ENCODE peak calls at places on chromosomes 16 and 17, in ten cellular contexts. S is adipocyte, G is sigmoid colon, I is SJSA1, H is thoracic aorta, A is GM23338, R is endothelial cell of umbilical vein, V is tibial nerve, B is uterus, J is SK-N-SH. Z is an unnamed sample. For H3K36me3, the result is how much of the 10 kb centered on the place peaks cover.

GRCh38 chr17:64028874-64029464 is 8.5 kb upstream of the ICAM2 start:
- DNase-seq in V (peak), A (peak), B (peak), I (peak), J (peak), H (no peak), R (peak), S (peak), G (peak), Z (peak)

GRCh38 chr16:56862776-56863175 is 2.2 kb upstream of the SLC12A3 start:
- DNase-seq in A (no peak), B (no peak), S (no peak), H (no peak), J (no peak), I (no peak), R (no peak), G (no peak), V (no peak), Z (no peak)

GRCh38 chr17:27269978-27270377 is 23.9 kb upstream of the WSB1 start:
- DNase-seq in V (no peak), R (no peak), S (no peak), G (no peak), A (no peak), J (no peak), I (no peak), H (no peak), B (no peak), Z (peak)

GRCh38 chr16:85573045-85573695 is 40.0 kb upstream of the GSE1 start:
- DNase-seq in J (no peak), G (no peak), H (no peak), R (no peak), V (no peak), A (no peak), I (no peak), B (no peak), S (no peak), Z (no peak)

GRCh38 chr17:16900288-16900882 is 71.5 kb downstream of the TNFRSF13B start:
- DNase-seq in V (no peak), B (no peak), R (no peak), A (no peak), J (no peak), G (no peak), I (no peak), H (no peak), S (no peak), Z (no peak)

GRCh38 chr17:80667462-80668277 is 123.0 kb downstream of the RPTOR start:
- DNase-seq in H (no peak), I (no peak), B (no peak), J (no peak), R (no peak), G (no peak), V (no peak), A (no peak), S (no peak), Z (no peak)

GRCh38 chr17:17303847-17304490 is 796 bp downstream of the NT5M start:
- DNase-seq in G (no peak), J (peak), R (no peak), I (no peak), V (no peak), B (no peak), S (no peak), A (no peak), H (no peak), Z (no peak)

GRCh38 chr16:49700928-49701685 is 154.8 kb downstream of the ZNF423 start:
- DNase-seq in V (no peak), J (no peak), R (no peak), G (no peak), H (no peak), B (no peak), A (peak), I (no peak), S (peak), Z (no peak)

GRCh38 chr17:68089881-68090280 is 54.3 kb downstream of the KPNA2 start:
- DNase-seq in B (no peak), G (no peak), I (peak), S (no peak), J (no peak), V (peak), R (peak), A (no peak), H (no peak), Z (peak)

GRCh38 chr16:67283039-67283825 is 3.9 kb downstream of the PLEKHG4 start:
- DNase-seq in V (no peak), A (no peak), S (no peak), H (no peak), R (no peak), G (no peak), B (no peak), J (no peak), I (no peak), Z (no peak)

GRCh38 chr17:49285716-49286115 is 55.1 kb upstream of the PHOSPHO1 start:
- DNase-seq in V (no peak), H (no peak), J (no peak), S (no peak), R (no peak), B (no peak), I (no peak), A (no peak), G (no peak), Z (no peak)

GRCh38 chr16:11359370-11359769 is 14.1 kb downstream of the RMI2 start:
- DNase-seq in R (no peak), H (no peak), S (peak), B (no peak), A (no peak), J (no peak), V (no peak), G (no peak), I (peak), Z (peak)

GRCh38 chr17:32569171-32570080 is 82.6 kb downstream of the CDK5R1 start:
- DNase-seq in A (no peak), G (no peak), I (no peak), J (no peak), B (no peak), R (peak), V (no peak), H (no peak), S (no peak), Z (no peak)

GRCh38 chr16:30972872-30973271 is 12.1 kb upstream of the HSD3B7 start:
- DNase-seq in A (peak), J (no peak), S (peak), I (no peak), V (no peak), G (no peak), R (no peak), B (no peak), H (no peak), Z (no peak)

GRCh38 chr17:50453901-50454300 is 14.8 kb downstream of the CHAD start:
- DNase-seq in S (no peak), J (no peak), B (no peak), A (no peak), G (no peak), V (no peak), R (no peak), I (no peak), H (no peak), Z (no peak)
- H3K36me3 ChIP-seq in S (half or more), J (under half), B (under half), A (under half), G (under half), V (under half), R (under half), I (under half), H (under half), Z (under half)

GRCh38 chr17:18327556-18327955 is 12.5 kb downstream of the SMCR8 start:
- DNase-seq in R (no peak), A (no peak), I (no peak), V (no peak), H (no peak), B (no peak), J (no peak), G (no peak), S (no peak), Z (no peak)

GRCh38 chr17:18326039-18326438 is 10.9 kb downstream of the SMCR8 start:
- DNase-seq in G (no peak), R (no peak), J (no peak), I (no peak), S (no peak), H (no peak), B (no peak), V (no peak), A (no peak), Z (no peak)

GRCh38 chr17:18327093-18327492 is 12.0 kb downstream of the SMCR8 start:
- DNase-seq in B (no peak), V (no peak), J (no peak), H (no peak), R (no peak), G (no peak), I (no peak), S (no peak), A (no peak), Z (no peak)

GRCh38 chr17:18326572-18326971 is 11.5 kb downstream of the SMCR8 start:
- DNase-seq in G (no peak), R (no peak), H (no peak), S (no peak), I (no peak), V (no peak), J (no peak), B (no peak), A (no peak), Z (no peak)

DNA sequence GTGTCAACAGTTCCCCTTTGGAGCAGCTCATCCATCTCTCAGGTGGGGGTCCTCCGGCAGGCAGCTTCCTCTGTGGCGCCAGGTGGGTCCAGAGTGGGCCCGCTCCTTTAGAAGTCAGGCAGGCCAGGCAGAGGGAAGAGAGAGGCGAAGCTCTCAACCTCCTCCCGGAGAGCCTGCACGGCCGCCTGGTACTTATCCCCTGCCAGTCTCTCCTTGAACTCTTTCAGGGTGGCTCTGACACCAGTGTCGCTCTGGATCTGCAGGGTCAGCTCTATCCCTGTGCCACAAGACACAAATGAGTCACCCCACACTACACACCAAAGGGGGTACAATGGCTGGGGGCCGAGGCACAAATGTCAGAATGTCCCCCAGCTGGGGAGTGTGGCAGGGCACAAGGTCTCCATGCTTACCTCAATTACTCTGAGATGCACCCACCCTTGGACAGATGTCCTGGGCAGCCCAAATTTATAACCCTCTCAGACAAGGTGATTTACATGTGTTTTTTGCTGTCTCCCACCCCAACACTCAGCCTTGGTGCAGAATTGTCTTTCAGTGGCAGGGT is 13.6 kb downstream of the SMCR8 start:
- DNase-seq in V (no peak), H (no peak), A (no peak), S (no peak), R (no peak), I (no peak), B (no peak), G (no peak), J (no peak), Z (no peak)
- H3K36me3 ChIP-seq in V (half or more), H (under half), A (under half), S (half or more), R (under half), I (half or more), B (under half), G (half or more), J (under half), Z (under half)

DNA sequence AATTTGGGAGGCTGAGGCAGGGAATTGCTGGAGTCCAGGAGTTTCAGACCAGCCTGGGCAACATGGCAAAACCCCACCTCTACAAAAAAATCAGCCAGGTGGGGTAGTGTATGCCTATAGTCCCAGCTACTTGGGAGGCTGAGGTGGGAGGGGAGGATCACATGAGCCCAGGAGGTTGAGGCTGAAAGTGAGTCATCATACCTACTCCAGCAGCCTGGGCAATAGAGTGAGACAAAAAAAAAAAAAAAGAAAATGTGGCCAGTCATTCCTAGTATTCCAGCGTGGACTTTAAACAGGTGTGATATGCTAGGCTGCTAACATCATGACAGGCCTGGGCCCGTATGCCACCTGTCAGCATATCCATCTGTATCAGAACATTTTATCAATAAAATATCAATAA is 143.3 kb downstream of the AATF start:
- DNase-seq in A (no peak), H (no peak), G (no peak), J (no peak), B (no peak), S (no peak), I (no peak), R (no peak), V (no peak), Z (no peak)
- H3K36me3 ChIP-seq in A (under half), H (under half), G (under half), J (under half), B (under half), S (half or more), I (under half), R (under half), V (half or more), Z (under half)

GRCh38 chr17:56896217-56896967 is 17.5 kb downstream of the TRIM25 start:
- DNase-seq in G (no peak), B (no peak), S (no peak), R (no peak), A (peak), I (no peak), H (no peak), V (no peak), J (no peak), Z (no peak)

GRCh38 chr17:56896968-56897359 is 16.9 kb downstream of the TRIM25 start:
- DNase-seq in R (no peak), H (no peak), G (no peak), I (no peak), S (no peak), V (no peak), J (no peak), A (no peak), B (no peak), Z (no peak)

GRCh38 chr17:56899403-56899802 is 14.4 kb downstream of the TRIM25 start:
- DNase-seq in V (no peak), R (peak), H (no peak), G (no peak), A (no peak), B (no peak), I (no peak), S (no peak), J (no peak), Z (no peak)

GRCh38 chr17:56898874-56899273 is 15.0 kb downstream of the TRIM25 start:
- DNase-seq in H (no peak), V (no peak), J (no peak), R (no peak), S (no peak), I (no peak), B (no peak), A (no peak), G (no peak), Z (no peak)

DNA sequence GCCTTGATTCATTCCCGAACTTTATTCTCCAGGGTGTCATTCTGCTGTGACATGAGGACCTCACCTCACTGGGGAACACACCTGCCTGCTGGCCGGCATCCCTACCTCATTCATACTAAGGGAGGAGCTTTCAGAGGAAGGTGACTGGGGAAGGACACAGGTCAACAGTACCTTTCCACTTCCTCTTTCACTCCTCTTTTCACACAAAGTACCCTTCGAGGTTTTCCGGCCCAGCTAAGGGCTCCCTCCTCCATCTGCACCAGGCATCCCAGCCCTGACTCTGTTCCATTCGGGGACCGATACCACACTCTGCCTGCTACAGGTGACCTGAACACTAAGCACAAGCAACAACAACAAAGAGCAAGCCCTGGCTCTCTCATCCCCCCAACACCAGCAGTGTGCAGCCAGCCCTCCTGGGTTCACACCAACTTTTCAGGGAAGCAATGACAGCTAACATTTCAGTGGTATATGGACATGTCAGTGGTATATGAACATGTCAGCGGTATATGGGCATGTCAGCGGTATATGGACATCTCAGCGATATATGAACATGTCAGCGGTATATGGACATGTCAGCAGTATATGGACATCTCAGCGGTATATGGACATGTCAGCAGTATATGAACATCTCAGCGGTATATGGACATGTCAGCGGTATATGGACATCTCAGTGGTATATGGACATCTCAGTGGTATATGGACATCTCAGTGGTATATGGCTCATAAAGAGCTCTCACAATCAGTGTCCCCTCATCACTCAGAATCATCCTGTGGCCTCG is 16.0 kb downstream of the TRIM25 start:
- DNase-seq in S (no peak), J (no peak), B (no peak), V (no peak), A (no peak), G (no peak), H (no peak), R (no peak), I (no peak), Z (no peak)
- H3K36me3 ChIP-seq in S (half or more), J (under half), B (under half), V (half or more), A (under half), G (half or more), H (half or more), R (under half), I (half or more), Z (half or more)

DNA sequence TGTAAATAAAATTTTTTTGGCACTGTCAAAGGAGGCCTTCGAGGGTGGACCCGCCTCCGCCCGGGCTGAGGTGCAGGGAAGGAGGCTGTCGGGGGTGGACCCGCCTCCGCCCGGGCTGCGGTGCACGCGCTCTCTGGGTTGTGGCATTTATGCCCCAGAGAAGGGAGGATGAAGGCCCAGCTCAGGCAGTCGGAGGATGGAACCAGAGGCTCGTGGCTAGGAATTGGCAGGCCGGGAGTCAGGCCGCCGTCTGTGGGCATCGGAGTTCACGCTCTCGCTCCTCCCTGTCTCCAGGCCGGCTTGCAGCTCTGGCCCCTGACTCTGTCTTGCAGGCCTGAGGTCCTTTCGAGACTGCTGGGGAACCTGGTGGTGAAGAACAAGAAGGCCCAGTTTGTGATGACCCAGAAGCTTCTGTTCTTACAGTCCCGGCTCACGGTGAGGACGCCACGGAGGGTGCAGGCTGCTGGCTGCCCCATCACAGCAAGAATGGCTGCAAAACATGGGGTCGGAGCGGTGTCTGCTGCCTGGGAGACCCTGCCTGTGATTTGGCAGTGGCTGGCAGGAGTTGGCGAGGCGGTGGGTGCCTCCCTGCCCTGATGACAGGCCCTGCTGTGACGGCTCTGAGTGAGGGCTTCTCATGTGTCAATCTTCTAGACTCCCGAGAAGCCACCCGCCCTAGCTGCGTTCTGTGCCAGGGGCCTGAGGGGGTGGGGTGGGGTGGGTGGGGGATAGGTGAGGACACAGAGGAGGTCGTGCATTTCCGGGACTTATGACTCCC is 5.9 kb downstream of the TELO2 start:
- DNase-seq in G (no peak), B (no peak), V (no peak), J (no peak), H (no peak), R (no peak), A (no peak), S (no peak), I (no peak), Z (no peak)
- H3K36me3 ChIP-seq in G (half or more), B (under half), V (half or more), J (under half), H (half or more), R (under half), A (under half), S (under half), I (half or more), Z (half or more)

Z was measured in lung.